ENCODE peak calls at places on chromosome 20, in nine cellular contexts. R is PC-9, L is A673, Z is fibroblast of lung, K is IMR-90, M is pancreas, V is ovary, U is lower lobe of right lung, F is stomach. H is an unnamed sample.

GRCh38 chr20:49595811-49596545 is 28.0 kb upstream of the PTGIS start:
- DNase-seq in F (no peak), R (peak; percentile 44), V (no peak), U (no peak), Z (peak; percentile 91), L (no peak), K (peak; percentile 67), M (no peak), H (no peak)

GRCh38 chr20:52056203-52057062 is 135.1 kb downstream of the ZFP64 start:
- DNase-seq in V (no peak), F (no peak), L (no peak), R (no peak), M (no peak), Z (peak; percentile 95), K (peak; percentile 95), U (no peak), H (peak; percentile 74)

GRCh38 chr20:3227511-3227910 is 11.5 kb downstream of the SLC4A11 start:
- DNase-seq in Z (peak; percentile 30), R (peak; percentile 91), M (no peak), U (no peak), K (no peak), V (no peak), F (no peak), L (no peak), H (no peak)

GRCh38 chr20:15642099-15642498 is 931.1 kb downstream of the KIF16B start:
- DNase-seq in V (no peak), F (no peak), R (no peak), K (no peak), L (no peak), U (no peak), Z (no peak), M (no peak), H (no peak)

GRCh38 chr20:15642676-15643075 is 930.6 kb downstream of the KIF16B start:
- DNase-seq in M (no peak), F (no peak), K (peak; percentile 80), R (no peak), Z (peak; percentile 3), U (no peak), V (no peak), L (no peak), H (no peak)

GRCh38 chr20:7926767-7927166 is 13.5 kb downstream of the HAO1 start:
- DNase-seq in R (no peak), L (peak; percentile 24), K (peak; percentile 53), M (no peak), V (no peak), F (no peak), Z (peak; percentile 51), U (no peak), H (no peak)

GRCh38 chr20:4949833-4950178 is 51.5 kb downstream of the SLC23A2 start:
- DNase-seq in R (no peak), U (no peak), K (peak; percentile 63), Z (peak; percentile 67), L (peak; percentile 43), M (no peak), F (no peak), V (no peak), H (no peak)

GRCh38 chr20:17558154-17558940 is 11.5 kb upstream of the DSTN start:
- DNase-seq in L (peak; percentile 86), R (peak; percentile 74), Z (peak; percentile 95), F (peak; percentile 42), U (no peak), K (peak; percentile 91), M (no peak), V (peak; percentile 39), H (peak; percentile 59)

GRCh38 chr20:8808180-8808535 is 260.7 kb upstream of the PLCB4 start:
- DNase-seq in F (peak; percentile 54), M (peak; percentile 50), K (no peak), V (no peak), Z (no peak), R (no peak), U (no peak), L (no peak), H (no peak)

GRCh38 chr20:11452326-11452725 is 465.4 kb upstream of the BTBD3 start:
- DNase-seq in L (no peak), U (no peak), V (no peak), F (no peak), R (no peak), K (peak; percentile 59), Z (peak; percentile 76), M (no peak), H (no peak)

GRCh38 chr20:5061209-5061608 is 58.5 kb downstream of the PCNA start:
- DNase-seq in U (no peak), K (peak; percentile 48), Z (peak; percentile 63), F (no peak), R (peak; percentile 77), M (no peak), L (no peak), V (no peak), H (no peak)

GRCh38 chr20:47314647-47315338 is 41.7 kb downstream of the ZMYND8 start:
- DNase-seq in K (no peak), Z (no peak), U (no peak), F (no peak), L (no peak), R (no peak), V (no peak), M (no peak), H (no peak)

GRCh38 chr20:22583773-22584629 is at the start of gene FOXA2:
- DNase-seq in F (peak; percentile 85), U (peak; percentile 88), K (no peak), L (no peak), R (no peak), M (peak; percentile 92), Z (no peak), V (no peak), H (no peak)

GRCh38 chr20:15056231-15056630 is 718.8 kb upstream of the FLRT3 start:
- DNase-seq in U (no peak), Z (no peak), M (no peak), R (no peak), V (no peak), K (no peak), L (no peak), F (no peak), H (no peak)

GRCh38 chr20:33837096-33837830 is 26.1 kb downstream of the CHMP4B start:
- DNase-seq in U (no peak), F (no peak), Z (no peak), V (no peak), R (no peak), K (no peak), M (no peak), L (no peak), H (no peak)

GRCh38 chr20:7858851-7859250 is 81.4 kb downstream of the HAO1 start:
- DNase-seq in R (no peak), L (no peak), F (no peak), U (no peak), K (no peak), Z (peak; percentile 22), V (no peak), M (no peak), H (no peak)

DNA sequence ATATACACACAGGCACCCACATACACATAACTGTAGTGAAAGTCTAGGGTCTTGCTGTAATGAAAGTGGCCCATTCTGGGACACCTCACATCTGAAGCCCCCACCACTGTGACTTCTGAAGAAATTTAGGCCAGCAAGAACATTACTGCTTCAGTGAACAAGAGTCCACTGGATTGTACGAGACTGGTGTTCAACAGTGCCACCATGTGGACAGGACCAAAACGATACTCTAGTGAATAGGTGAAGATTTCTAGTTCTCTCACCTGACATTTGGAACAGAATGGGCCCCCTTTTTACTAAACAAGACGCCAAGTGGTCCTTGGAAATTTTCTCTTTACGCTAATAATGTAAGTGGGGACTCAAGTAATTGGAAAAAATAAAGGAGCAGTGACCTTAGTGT is 156.9 kb downstream of the MAFB start:
- DNase-seq in F (no peak), U (no peak), R (peak; percentile 3), K (no peak), M (no peak), Z (no peak), L (peak; percentile 35), V (no peak), H (no peak)
- TF ChIP-seq CTCF in F (no peak), U (peak; percentile 13), R (peak; percentile 75), K (no peak), M (no peak), Z (peak; percentile 35), L (peak; percentile 54), V (no peak), H (peak; percentile 16)

DNA sequence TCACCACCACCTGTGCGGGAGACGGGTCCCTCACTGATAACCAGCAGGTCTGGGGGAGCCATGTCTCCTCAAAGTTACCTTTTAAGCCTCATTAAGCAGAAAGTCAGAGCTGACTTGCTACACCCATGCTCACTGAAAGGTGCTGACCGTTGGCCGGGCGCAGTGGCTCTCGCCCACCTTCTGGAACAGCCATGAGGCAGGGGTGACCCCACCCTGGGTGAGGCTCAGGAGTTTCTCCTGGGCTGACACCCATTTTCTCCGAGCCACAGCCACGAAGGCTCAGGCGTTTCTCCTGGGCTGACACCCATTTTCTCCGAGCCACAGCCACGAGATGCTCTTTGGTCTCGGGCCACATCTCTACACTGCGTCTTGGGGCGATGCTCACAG is 10.2 kb downstream of the BHLHE23 start:
- DNase-seq in R (no peak), K (no peak), V (no peak), U (no peak), F (no peak), L (no peak), Z (no peak), M (no peak), H (no peak)
- H3K27me3 ChIP-seq in R (peaks cover 94% of the 10 kb centered on the region), K (peaks cover 78% of the 10 kb centered on the region), V (no peaks in the 10 kb centered on the region), U (peaks cover 63% of the 10 kb centered on the region), F (peaks cover 98% of the 10 kb centered on the region), L (peaks cover 53% of the 10 kb centered on the region), Z (peaks cover 21% of the 10 kb centered on the region), M (no peaks in the 10 kb centered on the region), H (peaks cover 60% of the 10 kb centered on the region)

GRCh38 chr20:56208121-56208520 is 40.4 kb upstream of the MC3R start:
- DNase-seq in L (no peak), U (no peak), K (no peak), M (no peak), R (no peak), F (no peak), V (no peak), Z (no peak), H (no peak)
- H3K9me3 ChIP-seq in L (no peaks in the 10 kb centered on the region), U (no peaks in the 10 kb centered on the region), K (peaks cover 5% of the 10 kb centered on the region), M (no peaks in the 10 kb centered on the region), R (no peaks in the 10 kb centered on the region), F (no peaks in the 10 kb centered on the region), V (no peaks in the 10 kb centered on the region), Z (no peaks in the 10 kb centered on the region), H (peaks cover 19% of the 10 kb centered on the region)

GRCh38 chr20:58702859-58703648 is 10.5 kb downstream of the NPEPL1 start:
- DNase-seq in U (no peak), R (no peak), K (no peak), Z (no peak), F (no peak), L (no peak), V (no peak), M (peak; percentile 7), H (no peak)

GRCh38 chr20:58700823-58701222 is 8.2 kb downstream of the NPEPL1 start:
- DNase-seq in F (no peak), M (no peak), K (no peak), V (no peak), R (no peak), U (no peak), L (no peak), Z (no peak), H (no peak)

GRCh38 chr20:58701431-58702160 is 9.0 kb downstream of the NPEPL1 start:
- DNase-seq in L (no peak), V (no peak), M (no peak), K (no peak), U (no peak), Z (no peak), F (no peak), R (no peak), H (no peak)

GRCh38 chr20:58703765-58704331 is 11.2 kb downstream of the NPEPL1 start:
- DNase-seq in L (no peak), V (no peak), F (no peak), K (no peak), Z (no peak), U (no peak), M (peak; percentile 7), R (no peak), H (no peak)

GRCh38 chr20:58702161-58702510 is 9.5 kb downstream of the NPEPL1 start:
- DNase-seq in Z (no peak), R (no peak), M (no peak), U (no peak), L (no peak), F (no peak), V (peak; percentile 3), K (no peak), H (no peak)
- TF ChIP-seq CTCF in Z (no peak), R (no peak), M (no peak), U (no peak), L (no peak), F (no peak), V (no peak), K (no peak), H (no peak)

H was measured in AG04450.